ENCODE peak calls at places on chromosomes 11 and 22, in nine cellular contexts. One of them, this sample, is unnamed.

GRCh38 chr11:1827095-1827797 is 7.5 kb upstream of the SYT8 start:
- DNase-seq in sigmoid colon: peak; percentile 72
- DNase-seq in lower lobe of right lung: peak; percentile 79
- DNase-seq in stomach: peak; percentile 90
- DNase-seq in astrocyte of the spinal cord: peak; percentile 83
- DNase-seq in left ventricle myocardium inferior: no peak
- DNase-seq in breast epithelium: peak; percentile 95
- DNase-seq in fibroblast of the aortic adventitia: peak; percentile 69
- DNase-seq in mucosa of descending colon: peak; percentile 64
- DNase-seq in this sample: peak; percentile 89

GRCh38 chr11:695606-696381 is at the start of gene TMEM80:
- DNase-seq in fibroblast of the aortic adventitia: peak; percentile 97
- DNase-seq in stomach: peak; percentile 100
- DNase-seq in left ventricle myocardium inferior: peak; percentile 99
- DNase-seq in lower lobe of right lung: peak; percentile 99
- DNase-seq in sigmoid colon: peak; percentile 100
- DNase-seq in breast epithelium: peak; percentile 98
- DNase-seq in astrocyte of the spinal cord: peak; percentile 99
- DNase-seq in mucosa of descending colon: peak; percentile 100
- DNase-seq in this sample: peak; percentile 96

GRCh38 chr11:10688401-10688800 is 5.2 kb downstream of the IRAG1 start:
- DNase-seq in lower lobe of right lung: no peak
- DNase-seq in stomach: no peak
- DNase-seq in astrocyte of the spinal cord: peak; percentile 18
- DNase-seq in breast epithelium: no peak
- DNase-seq in left ventricle myocardium inferior: no peak
- DNase-seq in sigmoid colon: no peak
- DNase-seq in fibroblast of the aortic adventitia: no peak
- DNase-seq in mucosa of descending colon: no peak
- DNase-seq in this sample: no peak

GRCh38 chr22:37440875-37441274 is 13.6 kb upstream of the ELFN2 start:
- DNase-seq in mucosa of descending colon: no peak
- DNase-seq in breast epithelium: no peak
- DNase-seq in left ventricle myocardium inferior: no peak
- DNase-seq in stomach: no peak
- DNase-seq in sigmoid colon: no peak
- DNase-seq in lower lobe of right lung: no peak
- DNase-seq in astrocyte of the spinal cord: no peak
- DNase-seq in fibroblast of the aortic adventitia: no peak
- DNase-seq in this sample: no peak

GRCh38 chr22:37854946-37855345 is 5.7 kb downstream of the EIF3L start:
- DNase-seq in left ventricle myocardium inferior: no peak
- DNase-seq in astrocyte of the spinal cord: no peak
- DNase-seq in mucosa of descending colon: no peak
- DNase-seq in lower lobe of right lung: no peak
- DNase-seq in fibroblast of the aortic adventitia: no peak
- DNase-seq in stomach: peak; percentile 40
- DNase-seq in sigmoid colon: no peak
- DNase-seq in breast epithelium: no peak
- DNase-seq in this sample: no peak

GRCh38 chr11:36601145-36601544 is 3.1 kb upstream of the RAG2 start:
- DNase-seq in astrocyte of the spinal cord: no peak
- DNase-seq in stomach: no peak
- DNase-seq in sigmoid colon: no peak
- DNase-seq in breast epithelium: no peak
- DNase-seq in mucosa of descending colon: no peak
- DNase-seq in fibroblast of the aortic adventitia: no peak
- DNase-seq in left ventricle myocardium inferior: no peak
- DNase-seq in lower lobe of right lung: no peak
- DNase-seq in this sample: no peak

GRCh38 chr22:20494978-20495860 is at the start of gene KLHL22:
- DNase-seq in breast epithelium: no peak
- DNase-seq in lower lobe of right lung: peak; percentile 68
- DNase-seq in fibroblast of the aortic adventitia: peak; percentile 33
- DNase-seq in astrocyte of the spinal cord: peak; percentile 53
- DNase-seq in stomach: peak; percentile 40
- DNase-seq in sigmoid colon: peak; percentile 73
- DNase-seq in mucosa of descending colon: peak; percentile 67
- DNase-seq in left ventricle myocardium inferior: no peak
- DNase-seq in this sample: peak; percentile 32

GRCh38 chr22:30252411-30253204 is 6.0 kb upstream of the LIF start:
- DNase-seq in lower lobe of right lung: no peak
- DNase-seq in sigmoid colon: no peak
- DNase-seq in breast epithelium: no peak
- DNase-seq in left ventricle myocardium inferior: no peak
- DNase-seq in stomach: peak; percentile 41
- DNase-seq in fibroblast of the aortic adventitia: no peak
- DNase-seq in mucosa of descending colon: peak; percentile 85
- DNase-seq in astrocyte of the spinal cord: no peak
- DNase-seq in this sample: no peak

GRCh38 chr11:30478923-30479322 is 107.2 kb downstream of the MPPED2 start:
- DNase-seq in lower lobe of right lung: no peak
- DNase-seq in sigmoid colon: peak; percentile 71
- DNase-seq in astrocyte of the spinal cord: no peak
- DNase-seq in left ventricle myocardium inferior: peak; percentile 59
- DNase-seq in mucosa of descending colon: no peak
- DNase-seq in fibroblast of the aortic adventitia: no peak
- DNase-seq in stomach: no peak
- DNase-seq in breast epithelium: no peak
- DNase-seq in this sample: no peak

GRCh38 chr11:66976048-66976467 is 954 bp downstream of the C11orf86 start:
- DNase-seq in left ventricle myocardium inferior: no peak
- DNase-seq in astrocyte of the spinal cord: no peak
- DNase-seq in mucosa of descending colon: no peak
- DNase-seq in lower lobe of right lung: no peak
- DNase-seq in breast epithelium: no peak
- DNase-seq in stomach: no peak
- DNase-seq in sigmoid colon: no peak
- DNase-seq in fibroblast of the aortic adventitia: no peak
- DNase-seq in this sample: no peak

GRCh38 chr11:86727105-86727504 is 54.7 kb upstream of the ME3 start:
- DNase-seq in fibroblast of the aortic adventitia: no peak
- DNase-seq in astrocyte of the spinal cord: no peak
- DNase-seq in mucosa of descending colon: no peak
- DNase-seq in lower lobe of right lung: no peak
- DNase-seq in breast epithelium: no peak
- DNase-seq in sigmoid colon: no peak
- DNase-seq in stomach: no peak
- DNase-seq in left ventricle myocardium inferior: no peak
- DNase-seq in this sample: no peak

GRCh38 chr22:39570226-39570625 is 327 bp upstream of the CACNA1I start:
- DNase-seq in left ventricle myocardium inferior: no peak
- DNase-seq in fibroblast of the aortic adventitia: no peak
- DNase-seq in stomach: no peak
- DNase-seq in lower lobe of right lung: no peak
- DNase-seq in astrocyte of the spinal cord: no peak
- DNase-seq in breast epithelium: no peak
- DNase-seq in sigmoid colon: no peak
- DNase-seq in mucosa of descending colon: no peak
- DNase-seq in this sample: no peak

GRCh38 chr11:134792677-134793076 is 380.6 kb upstream of the B3GAT1 start:
- DNase-seq in stomach: no peak
- DNase-seq in lower lobe of right lung: no peak
- DNase-seq in astrocyte of the spinal cord: no peak
- DNase-seq in mucosa of descending colon: no peak
- DNase-seq in left ventricle myocardium inferior: no peak
- DNase-seq in fibroblast of the aortic adventitia: no peak
- DNase-seq in breast epithelium: no peak
- DNase-seq in sigmoid colon: no peak
- DNase-seq in this sample: no peak

GRCh38 chr11:134791102-134791501 is 379.1 kb upstream of the B3GAT1 start:
- DNase-seq in lower lobe of right lung: no peak
- DNase-seq in fibroblast of the aortic adventitia: no peak
- DNase-seq in astrocyte of the spinal cord: no peak
- DNase-seq in sigmoid colon: no peak
- DNase-seq in breast epithelium: no peak
- DNase-seq in stomach: no peak
- DNase-seq in mucosa of descending colon: no peak
- DNase-seq in left ventricle myocardium inferior: no peak
- DNase-seq in this sample: no peak

GRCh38 chr11:134794192-134794591 is 382.1 kb upstream of the B3GAT1 start:
- DNase-seq in mucosa of descending colon: no peak
- DNase-seq in sigmoid colon: no peak
- DNase-seq in stomach: no peak
- DNase-seq in astrocyte of the spinal cord: no peak
- DNase-seq in breast epithelium: no peak
- DNase-seq in left ventricle myocardium inferior: no peak
- DNase-seq in lower lobe of right lung: no peak
- DNase-seq in fibroblast of the aortic adventitia: no peak
- DNase-seq in this sample: no peak

GRCh38 chr11:134789104-134789503 is 377.1 kb upstream of the B3GAT1 start:
- DNase-seq in breast epithelium: no peak
- DNase-seq in astrocyte of the spinal cord: no peak
- DNase-seq in fibroblast of the aortic adventitia: no peak
- DNase-seq in sigmoid colon: no peak
- DNase-seq in stomach: no peak
- DNase-seq in lower lobe of right lung: no peak
- DNase-seq in mucosa of descending colon: no peak
- DNase-seq in left ventricle myocardium inferior: no peak
- DNase-seq in this sample: no peak

DNA sequence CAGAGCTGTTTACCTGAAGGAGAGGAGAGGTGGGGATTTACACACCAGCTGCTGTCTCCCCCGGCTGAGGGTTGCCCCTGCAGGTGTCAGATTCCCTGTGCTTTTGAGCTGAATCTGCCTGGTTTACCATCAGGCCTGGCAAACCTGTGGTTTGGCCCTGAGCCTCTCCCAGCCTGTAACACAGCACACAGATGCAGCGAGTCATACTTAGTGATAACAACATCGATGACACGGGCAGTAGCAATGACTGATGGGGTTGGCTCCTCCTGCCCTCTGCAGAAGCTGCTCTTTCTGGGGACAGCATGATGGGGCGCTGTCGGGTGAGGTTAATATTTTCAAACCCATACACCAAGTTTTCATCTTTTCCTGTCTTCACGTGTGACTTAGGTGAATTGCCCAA is 380.0 kb upstream of the B3GAT1 start:
- DNase-seq in mucosa of descending colon: no peak
- DNase-seq in breast epithelium: no peak
- DNase-seq in stomach: no peak
- DNase-seq in fibroblast of the aortic adventitia: no peak
- DNase-seq in lower lobe of right lung: no peak
- DNase-seq in astrocyte of the spinal cord: no peak
- DNase-seq in sigmoid colon: no peak
- DNase-seq in left ventricle myocardium inferior: no peak
- DNase-seq in this sample: no peak
- TF ChIP-seq CTCF in mucosa of descending colon: no peak
- TF ChIP-seq CTCF in breast epithelium: no peak
- TF ChIP-seq CTCF in stomach: no peak
- TF ChIP-seq CTCF in fibroblast of the aortic adventitia: no peak
- TF ChIP-seq CTCF in lower lobe of right lung: no peak
- TF ChIP-seq CTCF in astrocyte of the spinal cord: no peak
- TF ChIP-seq CTCF in sigmoid colon: no peak
- TF ChIP-seq CTCF in left ventricle myocardium inferior: no peak
- TF ChIP-seq CTCF in this sample: no peak

GRCh38 chr11:97345031-97345430 is 955.2 kb downstream of the JRKL start:
- DNase-seq in stomach: no peak
- DNase-seq in breast epithelium: no peak
- DNase-seq in lower lobe of right lung: no peak
- DNase-seq in fibroblast of the aortic adventitia: no peak
- DNase-seq in astrocyte of the spinal cord: no peak
- DNase-seq in sigmoid colon: no peak
- DNase-seq in mucosa of descending colon: no peak
- DNase-seq in left ventricle myocardium inferior: no peak
- DNase-seq in this sample: no peak
- H3K4me3 ChIP-seq in stomach: no peak overlapping the region
- H3K4me3 ChIP-seq in breast epithelium: no peak overlapping the region
- H3K4me3 ChIP-seq in lower lobe of right lung: no peak overlapping the region
- H3K4me3 ChIP-seq in fibroblast of the aortic adventitia: no peak overlapping the region
- H3K4me3 ChIP-seq in astrocyte of the spinal cord: no peak overlapping the region
- H3K4me3 ChIP-seq in sigmoid colon: no peak overlapping the region
- H3K4me3 ChIP-seq in mucosa of descending colon: no peak overlapping the region
- H3K4me3 ChIP-seq in left ventricle myocardium inferior: no peak overlapping the region
- H3K4me3 ChIP-seq in this sample: no peak overlapping the region

DNA sequence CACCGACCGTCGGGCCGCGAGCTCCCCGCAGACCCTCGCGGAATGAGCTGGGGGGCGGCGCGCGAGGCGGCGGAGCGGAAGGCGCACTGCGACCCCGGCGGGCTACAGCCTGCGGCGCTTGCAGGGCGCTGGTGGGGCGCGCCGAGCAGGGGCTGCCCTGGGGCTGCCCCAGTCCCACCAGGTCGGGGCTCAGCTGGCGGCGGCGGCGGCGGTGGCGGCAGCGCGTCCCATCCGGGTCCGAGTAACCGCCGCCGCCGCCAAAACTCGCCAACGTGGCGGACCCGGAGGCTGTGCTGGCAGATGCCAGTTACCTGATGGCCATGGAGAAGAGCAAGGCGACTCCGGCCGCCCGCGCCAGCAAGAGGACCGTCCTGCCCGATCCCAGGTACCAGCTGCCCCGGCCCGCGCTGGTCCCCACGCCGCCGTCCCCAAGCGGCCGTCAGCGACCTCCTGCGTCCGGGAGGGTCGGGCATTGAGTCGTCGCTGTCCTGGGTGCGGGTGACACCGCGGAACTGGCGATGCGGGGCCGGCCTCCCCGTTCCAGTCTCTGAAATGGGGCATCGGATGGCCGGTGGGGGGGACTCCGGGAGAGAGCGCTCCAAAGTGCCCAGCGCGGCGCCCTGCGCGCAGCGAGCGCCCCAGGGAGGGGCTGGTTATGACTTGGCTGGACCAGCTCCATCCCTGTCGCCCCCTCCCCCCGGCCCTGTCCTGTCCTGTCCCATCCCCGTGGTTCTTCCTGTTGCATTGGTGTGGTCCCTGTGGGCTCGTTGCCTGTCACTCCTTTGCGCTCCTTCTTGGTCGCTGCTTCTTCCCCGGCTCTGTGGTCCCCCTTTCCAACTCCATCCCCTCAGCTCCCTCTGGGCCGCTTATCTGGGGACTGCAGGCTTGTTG is 63.5 kb downstream of the CRYBB2 start:
- DNase-seq in mucosa of descending colon: no peak
- DNase-seq in sigmoid colon: no peak
- DNase-seq in breast epithelium: no peak
- DNase-seq in left ventricle myocardium inferior: no peak
- DNase-seq in lower lobe of right lung: no peak
- DNase-seq in stomach: no peak
- DNase-seq in astrocyte of the spinal cord: no peak
- DNase-seq in fibroblast of the aortic adventitia: no peak
- DNase-seq in this sample: no peak
- TF ChIP-seq CTCF in mucosa of descending colon: no peak
- TF ChIP-seq CTCF in sigmoid colon: no peak
- TF ChIP-seq CTCF in breast epithelium: no peak
- TF ChIP-seq CTCF in left ventricle myocardium inferior: no peak
- TF ChIP-seq CTCF in lower lobe of right lung: no peak
- TF ChIP-seq CTCF in stomach: no peak
- TF ChIP-seq CTCF in astrocyte of the spinal cord: no peak
- TF ChIP-seq CTCF in fibroblast of the aortic adventitia: no peak
- TF ChIP-seq CTCF in this sample: no peak

GRCh38 chr11:123300874-123301695 is 106.0 kb upstream of the CLMP start:
- DNase-seq in mucosa of descending colon: no peak
- DNase-seq in breast epithelium: no peak
- DNase-seq in sigmoid colon: no peak
- DNase-seq in left ventricle myocardium inferior: no peak
- DNase-seq in stomach: no peak
- DNase-seq in lower lobe of right lung: no peak
- DNase-seq in fibroblast of the aortic adventitia: peak; percentile 56
- DNase-seq in astrocyte of the spinal cord: peak; percentile 50
- DNase-seq in this sample: no peak
- H3K4me3 ChIP-seq in mucosa of descending colon: no peak overlapping the region
- H3K4me3 ChIP-seq in breast epithelium: peak overlapping the region; percentile 37
- H3K4me3 ChIP-seq in sigmoid colon: peak overlapping the region; percentile 50
- H3K4me3 ChIP-seq in left ventricle myocardium inferior: peak overlapping the region; percentile 66
- H3K4me3 ChIP-seq in stomach: peak overlapping the region; percentile 45
- H3K4me3 ChIP-seq in lower lobe of right lung: peak overlapping the region; percentile 53
- H3K4me3 ChIP-seq in fibroblast of the aortic adventitia: peak overlapping the region; percentile 59
- H3K4me3 ChIP-seq in astrocyte of the spinal cord: no peak overlapping the region
- H3K4me3 ChIP-seq in this sample: peak overlapping the region; percentile 28

GRCh38 chr11:122101625-122102291 is 14.3 kb downstream of the BLID start:
- DNase-seq in fibroblast of the aortic adventitia: peak; percentile 89
- DNase-seq in stomach: no peak
- DNase-seq in mucosa of descending colon: peak; percentile 31
- DNase-seq in left ventricle myocardium inferior: peak; percentile 50
- DNase-seq in breast epithelium: peak; percentile 62
- DNase-seq in astrocyte of the spinal cord: peak; percentile 89
- DNase-seq in lower lobe of right lung: no peak
- DNase-seq in sigmoid colon: peak; percentile 89
- DNase-seq in this sample: peak; percentile 90
- TF ChIP-seq CTCF in fibroblast of the aortic adventitia: peak; percentile 67
- TF ChIP-seq CTCF in stomach: peak; percentile 37
- TF ChIP-seq CTCF in mucosa of descending colon: no peak
- TF ChIP-seq CTCF in left ventricle myocardium inferior: peak; percentile 79
- TF ChIP-seq CTCF in breast epithelium: no peak
- TF ChIP-seq CTCF in astrocyte of the spinal cord: peak; percentile 60
- TF ChIP-seq CTCF in lower lobe of right lung: peak; percentile 53
- TF ChIP-seq CTCF in sigmoid colon: peak; percentile 76
- TF ChIP-seq CTCF in this sample: peak; percentile 65